ENCODE peak calls at places on chromosomes 11 and 22, in five cellular contexts. M, V, C, E and T are unnamed samples. For H3K4me1, the result is how much of the 10 kb centered on the place peaks cover.

GRCh38 chr11:97460091-97460490 is 1070.3 kb downstream of the JRKL start:
- DNase-seq in M (no peak), V (no peak), C (no peak), E (no peak), T (no peak)

GRCh38 chr22:46547883-46548244 is 10.4 kb upstream of the CELSR1 start:
- DNase-seq in M (peak), V (no peak), C (peak), E (peak), T (peak)

GRCh38 chr11:31799036-31799793 is 11.9 kb downstream of the PAX6 start:
- DNase-seq in M (no peak), V (no peak), C (peak), E (no peak), T (no peak)

GRCh38 chr11:91308069-91308468 is 916.5 kb upstream of the FAT3 start:
- DNase-seq in M (no peak), V (no peak), C (no peak), E (no peak), T (no peak)

GRCh38 chr11:63920126-63920869 is 3.3 kb upstream of the RCOR2 start:
- DNase-seq in M (peak), V (no peak), C (peak), E (no peak), T (peak)

GRCh38 chr11:111177037-111177988 is 68.2 kb upstream of the POU2AF2 start:
- DNase-seq in M (no peak), V (no peak), C (no peak), E (no peak), T (no peak)

GRCh38 chr11:45650166-45651095 is 15.0 kb downstream of the CHST1 start:
- DNase-seq in M (no peak), V (no peak), C (no peak), E (no peak), T (no peak)

GRCh38 chr11:77441409-77441808 is 32.5 kb downstream of the PAK1 start:
- DNase-seq in M (no peak), V (no peak), C (no peak), E (no peak), T (no peak)

GRCh38 chr11:62611705-62612365 is 740 bp downstream of the EML3 start:
- DNase-seq in M (peak), V (no peak), C (peak), E (peak), T (peak)

GRCh38 chr11:4459470-4459869 is 10.4 kb downstream of the OR52K2 start:
- DNase-seq in M (no peak), V (no peak), C (no peak), E (no peak), T (peak)

GRCh38 chr22:35742342-35743100 is 24.8 kb downstream of the APOL5 start:
- DNase-seq in M (no peak), V (no peak), C (no peak), E (peak), T (no peak)

GRCh38 chr22:25153961-25154685 is 45.5 kb upstream of the CRYBB3 start:
- DNase-seq in M (peak), V (no peak), C (peak), E (peak), T (peak)

GRCh38 chr11:91946397-91947090 is 278.1 kb upstream of the FAT3 start:
- DNase-seq in M (no peak), V (no peak), C (no peak), E (peak), T (no peak)

GRCh38 chr11:130381317-130381716 is 47.1 kb downstream of the ADAMTS8 start:
- DNase-seq in M (no peak), V (no peak), C (no peak), E (no peak), T (no peak)

GRCh38 chr11:89249196-89249595 is 71.5 kb downstream of the TYR start:
- DNase-seq in M (no peak), V (no peak), C (no peak), E (no peak), T (no peak)

GRCh38 chr22:42644422-42645340 is 4.3 kb upstream of the ATP5MGL start:
- DNase-seq in M (peak), V (no peak), C (peak), E (peak), T (peak)

GRCh38 chr11:80593981-80594380 is 1153.2 kb upstream of the TENM4 start:
- DNase-seq in M (no peak), V (no peak), C (no peak), E (peak), T (no peak)

GRCh38 chr11:15216678-15217077 is 102.0 kb downstream of the INSC start:
- DNase-seq in M (no peak), V (no peak), C (no peak), E (no peak), T (no peak)

GRCh38 chr11:85423331-85423730 is 203.8 kb downstream of the DLG2 start:
- DNase-seq in M (no peak), V (no peak), C (no peak), E (no peak), T (no peak)

GRCh38 chr11:27440090-27440489 is 32.5 kb downstream of the LGR4 start:
- DNase-seq in M (no peak), V (no peak), C (no peak), E (no peak), T (no peak)

GRCh38 chr11:22340803-22341581 is 2.8 kb downstream of the SLC17A6 start:
- DNase-seq in M (no peak), V (no peak), C (no peak), E (no peak), T (no peak)

GRCh38 chr22:38176170-38176741 is 5.4 kb downstream of the PLA2G6 start:
- DNase-seq in M (peak), V (no peak), C (peak), E (peak), T (peak)

GRCh38 chr11:44329472-44330230 is 19.7 kb upstream of the ALX4 start:
- DNase-seq in M (no peak), V (no peak), C (no peak), E (no peak), T (no peak)

GRCh38 chr11:85717360-85717927 is 31.4 kb upstream of the CCDC89 start:
- DNase-seq in M (no peak), V (no peak), C (no peak), E (no peak), T (no peak)

GRCh38 chr11:95680169-95680929 is 109.2 kb downstream of the FAM76B start:
- DNase-seq in M (no peak), V (no peak), C (no peak), E (peak), T (no peak)

GRCh38 chr22:20471126-20471833 is 24.3 kb downstream of the KLHL22 start:
- DNase-seq in M (no peak), V (no peak), C (no peak), E (no peak), T (no peak)

GRCh38 chr22:20660441-20661054 is 113.4 kb upstream of the SERPIND1 start:
- DNase-seq in M (no peak), V (no peak), C (no peak), E (no peak), T (no peak)

GRCh38 chr11:9893474-9893873 is 229.6 kb downstream of the SWAP70 start:
- DNase-seq in M (no peak), V (no peak), C (no peak), E (no peak), T (no peak)

GRCh38 chr22:27507066-27507715 is 294.4 kb downstream of the MN1 start:
- DNase-seq in M (no peak), V (no peak), C (no peak), E (peak), T (no peak)

GRCh38 chr22:44026066-44026629 is 2.0 kb downstream of the PARVB start:
- DNase-seq in M (no peak), V (no peak), C (peak), E (no peak), T (no peak)

GRCh38 chr11:100574894-100575769 is 112.0 kb upstream of the ARHGAP42 start:
- DNase-seq in M (no peak), V (no peak), C (no peak), E (no peak), T (no peak)

GRCh38 chr11:62514151-62514550 is 32.5 kb downstream of the AHNAK start:
- DNase-seq in M (no peak), V (no peak), C (no peak), E (no peak), T (no peak)

GRCh38 chr11:121376135-121376534 is 76.0 kb upstream of the SORL1 start:
- DNase-seq in M (no peak), V (no peak), C (no peak), E (no peak), T (no peak)

GRCh38 chr11:132471491-132471890 is 1060.8 kb downstream of the OPCML start:
- DNase-seq in M (no peak), V (no peak), C (no peak), E (peak), T (no peak)

GRCh38 chr11:19978668-19979518 is 181.4 kb downstream of the DBX1 start:
- DNase-seq in M (no peak), V (no peak), C (no peak), E (peak), T (peak)

GRCh38 chr22:32801436-32802290 is at the start of gene TIMP3:
- DNase-seq in M (peak), V (no peak), C (peak), E (peak), T (peak)

GRCh38 chr11:46392421-46393230 is 1.1 kb upstream of the CHRM4 start:
- DNase-seq in M (peak), V (peak), C (peak), E (peak), T (peak)

GRCh38 chr11:72818971-72819370 is 4.8 kb downstream of the ATG16L2 start:
- DNase-seq in M (no peak), V (no peak), C (no peak), E (no peak), T (no peak)

GRCh38 chr11:129785383-129786111 is 30.1 kb upstream of the TMEM45B start:
- DNase-seq in M (no peak), V (no peak), C (no peak), E (no peak), T (no peak)

GRCh38 chr11:92226331-92227232 is 2.0 kb downstream of the FAT3 start:
- DNase-seq in M (no peak), V (no peak), C (no peak), E (peak), T (no peak)

GRCh38 chr11:69967484-69967883 is 110.6 kb upstream of the ANO1 start:
- DNase-seq in M (no peak), V (no peak), C (no peak), E (no peak), T (no peak)
- H3K4me1 ChIP-seq in M (under half), V (under half), C (under half), E (under half), T (under half)

DNA sequence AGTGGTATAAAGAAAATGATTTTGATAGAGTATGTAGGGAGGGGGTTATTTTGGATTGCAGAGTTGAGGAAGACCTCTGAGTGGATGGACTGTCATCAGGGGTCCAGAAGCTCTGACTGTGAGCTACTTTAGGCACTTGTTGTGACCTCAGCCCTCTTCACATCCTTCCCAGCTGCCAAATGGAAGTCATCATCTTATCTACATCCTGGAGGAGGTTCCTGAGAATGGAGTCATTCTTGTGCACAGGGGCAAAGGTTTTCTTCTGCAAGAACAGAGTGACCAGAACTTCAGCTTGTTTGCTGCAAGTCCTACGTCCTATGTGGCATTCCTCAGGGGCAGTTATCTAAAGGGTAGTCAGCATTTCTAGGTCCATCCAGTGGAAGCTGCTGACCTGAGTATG is 393.8 kb downstream of the AASDHPPT start:
- DNase-seq in M (no peak), V (no peak), C (no peak), E (no peak), T (no peak)
- H3K4me1 ChIP-seq in M (under half), V (under half), C (under half), E (under half), T (under half)

GRCh38 chr11:103729653-103730052 is 306.8 kb upstream of the DDI1 start:
- DNase-seq in M (no peak), V (no peak), C (no peak), E (no peak), T (no peak)
- H3K4me1 ChIP-seq in M (under half), V (under half), C (under half), E (under half), T (under half)

DNA sequence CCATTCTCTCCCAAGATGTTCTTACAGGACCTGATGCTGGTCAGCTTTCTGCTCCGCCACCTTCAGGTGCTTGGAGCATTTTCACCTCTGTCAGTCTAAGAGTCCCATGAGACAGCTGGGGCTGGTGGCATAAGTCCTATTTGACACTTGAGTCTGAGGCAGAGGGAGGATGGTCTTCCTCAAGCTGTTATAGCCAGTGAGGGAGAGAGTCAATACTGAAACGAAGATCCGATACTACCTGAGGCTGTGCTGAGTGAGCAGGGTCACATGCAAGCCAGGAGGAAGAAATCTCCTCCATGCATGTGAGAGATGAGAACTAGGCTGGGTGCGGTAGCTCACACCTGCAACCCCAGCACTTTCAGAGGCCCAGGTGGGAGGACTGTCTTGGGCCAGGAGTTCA is 5.6 kb downstream of the ZFPL1 start:
- DNase-seq in M (no peak), V (no peak), C (no peak), E (no peak), T (no peak)
- H3K4me1 ChIP-seq in M (under half), V (under half), C (under half), E (under half), T (under half)